ENCODE peak calls at places on chromosomes 2 and 18, in seven cellular contexts. L, P, Y, C, O, Q and J are unnamed samples.

GRCh38 chr2:234555616-234556249 is 58.9 kb upstream of the ARL4C start:
- DNase-seq in L (peak), P (no peak), Y (no peak), C (no peak), O (no peak), Q (no peak), J (no peak)

GRCh38 chr2:141271346-141271745 is 859.5 kb downstream of the LRP1B start:
- DNase-seq in L (no peak), P (no peak), Y (no peak), C (no peak), O (no peak), Q (no peak), J (no peak)

GRCh38 chr2:28234807-28235206 is 157.9 kb upstream of the FOSL2 start:
- DNase-seq in L (no peak), P (no peak), Y (no peak), C (no peak), O (no peak), Q (no peak), J (no peak)

GRCh38 chr2:105872142-105872728 is 127.5 kb downstream of the NCK2 start:
- DNase-seq in L (no peak), P (no peak), Y (no peak), C (no peak), O (no peak), Q (no peak), J (no peak)

GRCh38 chr2:11787991-11788390 is 41.6 kb downstream of the LPIN1 start:
- DNase-seq in L (no peak), P (no peak), Y (no peak), C (no peak), O (no peak), Q (no peak), J (no peak)

GRCh38 chr18:48208432-48208948 is 200.7 kb downstream of the ZBTB7C start:
- DNase-seq in L (no peak), P (no peak), Y (peak), C (no peak), O (no peak), Q (no peak), J (no peak)

GRCh38 chr2:171478345-171478744 is 43.9 kb upstream of the CYBRD1 start:
- DNase-seq in L (peak), P (no peak), Y (no peak), C (no peak), O (peak), Q (no peak), J (no peak)

GRCh38 chr2:175766880-175767279 is 235.2 kb downstream of the LNPK start:
- DNase-seq in L (peak), P (no peak), Y (no peak), C (no peak), O (no peak), Q (no peak), J (no peak)

GRCh38 chr2:159863761-159864160 is 65.8 kb upstream of the CD302 start:
- DNase-seq in L (no peak), P (no peak), Y (no peak), C (no peak), O (no peak), Q (no peak), J (no peak)

GRCh38 chr2:241641631-241642030 is 4.1 kb downstream of the ATG4B start:
- DNase-seq in L (no peak), P (no peak), Y (no peak), C (no peak), O (no peak), Q (no peak), J (no peak)

GRCh38 chr2:120926463-120927165 is 190.9 kb downstream of the GLI2 start:
- DNase-seq in L (no peak), P (no peak), Y (no peak), C (no peak), O (no peak), Q (no peak), J (no peak)

GRCh38 chr2:39455826-39456225 is 18.7 kb upstream of the MAP4K3 start:
- DNase-seq in L (peak), P (no peak), Y (no peak), C (no peak), O (no peak), Q (no peak), J (no peak)

GRCh38 chr18:42525905-42526304 is 570.9 kb downstream of the PIK3C3 start:
- DNase-seq in L (no peak), P (no peak), Y (peak), C (no peak), O (no peak), Q (no peak), J (no peak)

GRCh38 chr2:203797363-203798111 is 70.0 kb upstream of the CTLA4 start:
- DNase-seq in L (peak), P (no peak), Y (no peak), C (no peak), O (no peak), Q (no peak), J (no peak)

GRCh38 chr2:62101886-62102285 is 94.0 kb upstream of the B3GNT2 start:
- DNase-seq in L (no peak), P (no peak), Y (no peak), C (no peak), O (no peak), Q (no peak), J (no peak)

GRCh38 chr2:240399419-240400318 is 35.8 kb upstream of the GPC1 start:
- DNase-seq in L (no peak), P (no peak), Y (no peak), C (no peak), O (no peak), Q (no peak), J (no peak)